ENCODE peak calls at places on chromosomes 5 and 9, in five cellular contexts. One of them, this sample, is unnamed.

GRCh38 chr5:111975133-111975532 is 218.1 kb upstream of the NREP start:
- DNase-seq in mesenchymal stem cell: no peak
- DNase-seq in H9: no peak
- DNase-seq in neuronal stem cell: no peak
- DNase-seq in H1: no peak
- DNase-seq in this sample: no peak

GRCh38 chr5:62937661-62938558 is 359.3 kb downstream of the LRRC70 start:
- DNase-seq in mesenchymal stem cell: peak; percentile 30
- DNase-seq in H9: no peak
- DNase-seq in neuronal stem cell: no peak
- DNase-seq in H1: no peak
- DNase-seq in this sample: no peak

GRCh38 chr5:179621551-179621971 is 1.9 kb downstream of the HNRNPH1 start:
- DNase-seq in mesenchymal stem cell: no peak
- DNase-seq in H9: no peak
- DNase-seq in neuronal stem cell: no peak
- DNase-seq in H1: no peak
- DNase-seq in this sample: no peak

GRCh38 chr5:170631471-170632195 is 127.8 kb downstream of the KCNIP1 start:
- DNase-seq in mesenchymal stem cell: peak; percentile 64
- DNase-seq in H9: peak; percentile 80
- DNase-seq in neuronal stem cell: no peak
- DNase-seq in H1: no peak
- DNase-seq in this sample: peak; percentile 21

GRCh38 chr5:177419045-177419444 is 7.4 kb upstream of the GRK6 start:
- DNase-seq in mesenchymal stem cell: peak; percentile 79
- DNase-seq in H9: no peak
- DNase-seq in neuronal stem cell: no peak
- DNase-seq in H1: no peak
- DNase-seq in this sample: peak; percentile 91

GRCh38 chr5:116681334-116682013 is 106.9 kb upstream of the SEMA6A start:
- DNase-seq in mesenchymal stem cell: no peak
- DNase-seq in H9: no peak
- DNase-seq in neuronal stem cell: no peak
- DNase-seq in H1: no peak
- DNase-seq in this sample: no peak

GRCh38 chr5:78113689-78114088 is 180.8 kb downstream of the AP3B1 start:
- DNase-seq in mesenchymal stem cell: no peak
- DNase-seq in H9: no peak
- DNase-seq in neuronal stem cell: no peak
- DNase-seq in H1: no peak
- DNase-seq in this sample: no peak

GRCh38 chr5:141560141-141560540 is 58.7 kb downstream of the DIAPH1 start:
- DNase-seq in mesenchymal stem cell: no peak
- DNase-seq in H9: no peak
- DNase-seq in neuronal stem cell: no peak
- DNase-seq in H1: no peak
- DNase-seq in this sample: no peak

GRCh38 chr9:36748322-36748899 is 175.7 kb downstream of the MELK start:
- DNase-seq in mesenchymal stem cell: peak; percentile 56
- DNase-seq in H9: peak; percentile 72
- DNase-seq in neuronal stem cell: peak; percentile 65
- DNase-seq in H1: peak; percentile 82
- DNase-seq in this sample: peak; percentile 61

GRCh38 chr5:59837071-59837470 is 56.5 kb downstream of the PDE4D start:
- DNase-seq in mesenchymal stem cell: no peak
- DNase-seq in H9: no peak
- DNase-seq in neuronal stem cell: no peak
- DNase-seq in H1: no peak
- DNase-seq in this sample: no peak

GRCh38 chr9:134442486-134443168 is 116.4 kb downstream of the RXRA start:
- DNase-seq in mesenchymal stem cell: no peak
- DNase-seq in H9: no peak
- DNase-seq in neuronal stem cell: no peak
- DNase-seq in H1: no peak
- DNase-seq in this sample: peak; percentile 85

GRCh38 chr9:128892223-128892892 is 10.4 kb downstream of the LRRC8A start:
- DNase-seq in mesenchymal stem cell: peak; percentile 88
- DNase-seq in H9: no peak
- DNase-seq in neuronal stem cell: no peak
- DNase-seq in H1: no peak
- DNase-seq in this sample: no peak

GRCh38 chr5:81506900-81507588 is 113.1 kb upstream of the ACOT12 start:
- DNase-seq in mesenchymal stem cell: peak; percentile 92
- DNase-seq in H9: peak; percentile 48
- DNase-seq in neuronal stem cell: peak; percentile 24
- DNase-seq in H1: no peak
- DNase-seq in this sample: peak; percentile 50

GRCh38 chr5:113293613-113294340 is 141.0 kb downstream of the TSSK1B start:
- DNase-seq in mesenchymal stem cell: peak; percentile 60
- DNase-seq in H9: peak; percentile 45
- DNase-seq in neuronal stem cell: no peak
- DNase-seq in H1: peak; percentile 57
- DNase-seq in this sample: no peak

GRCh38 chr9:77475641-77476473 is 172.3 kb downstream of the GNA14 start:
- DNase-seq in mesenchymal stem cell: no peak
- DNase-seq in H9: no peak
- DNase-seq in neuronal stem cell: no peak
- DNase-seq in H1: no peak
- DNase-seq in this sample: no peak

GRCh38 chr5:98314262-98314661 is 459.2 kb upstream of the RGMB start:
- DNase-seq in mesenchymal stem cell: peak; percentile 69
- DNase-seq in H9: no peak
- DNase-seq in neuronal stem cell: no peak
- DNase-seq in H1: no peak
- DNase-seq in this sample: peak; percentile 65

GRCh38 chr9:1051286-1052118 is 1.3 kb downstream of the DMRT2 start:
- DNase-seq in mesenchymal stem cell: no peak
- DNase-seq in H9: peak; percentile 50
- DNase-seq in neuronal stem cell: no peak
- DNase-seq in H1: peak; percentile 83
- DNase-seq in this sample: peak; percentile 34

GRCh38 chr5:156838966-156839365 is 11.1 kb upstream of the PPP1R2B start:
- DNase-seq in mesenchymal stem cell: no peak
- DNase-seq in H9: no peak
- DNase-seq in neuronal stem cell: no peak
- DNase-seq in H1: no peak
- DNase-seq in this sample: no peak

GRCh38 chr9:110049699-110050450 is 158.1 kb downstream of the C9orf152 start:
- DNase-seq in mesenchymal stem cell: peak; percentile 50
- DNase-seq in H9: peak; percentile 48
- DNase-seq in neuronal stem cell: no peak
- DNase-seq in H1: peak; percentile 71
- DNase-seq in this sample: peak; percentile 60

GRCh38 chr9:93666279-93666784 is 89.9 kb downstream of the PHF2 start:
- DNase-seq in mesenchymal stem cell: no peak
- DNase-seq in H9: no peak
- DNase-seq in neuronal stem cell: no peak
- DNase-seq in H1: no peak
- DNase-seq in this sample: no peak

GRCh38 chr5:67020231-67020630 is 176.4 kb downstream of the CD180 start:
- DNase-seq in mesenchymal stem cell: no peak
- DNase-seq in H9: no peak
- DNase-seq in neuronal stem cell: no peak
- DNase-seq in H1: no peak
- DNase-seq in this sample: no peak

GRCh38 chr5:140131967-140132409 is 6.3 kb downstream of the IGIP start:
- DNase-seq in mesenchymal stem cell: peak; percentile 64
- DNase-seq in H9: no peak
- DNase-seq in neuronal stem cell: no peak
- DNase-seq in H1: no peak
- DNase-seq in this sample: no peak

GRCh38 chr5:42586625-42587024 is 163.4 kb downstream of the GHR start:
- DNase-seq in mesenchymal stem cell: no peak
- DNase-seq in H9: no peak
- DNase-seq in neuronal stem cell: no peak
- DNase-seq in H1: no peak
- DNase-seq in this sample: no peak

GRCh38 chr9:113887436-113887835 is 11.3 kb downstream of the ZNF618 start:
- DNase-seq in mesenchymal stem cell: no peak
- DNase-seq in H9: no peak
- DNase-seq in neuronal stem cell: no peak
- DNase-seq in H1: peak; percentile 36
- DNase-seq in this sample: no peak

GRCh38 chr9:10265102-10265708 is 347.6 kb downstream of the PTPRD start:
- DNase-seq in mesenchymal stem cell: peak; percentile 98
- DNase-seq in H9: no peak
- DNase-seq in neuronal stem cell: no peak
- DNase-seq in H1: no peak
- DNase-seq in this sample: no peak
- H2BK120ac ChIP-seq in mesenchymal stem cell: no peak overlapping the region
- H2BK120ac ChIP-seq in H9: no peak overlapping the region
- H2BK120ac ChIP-seq in neuronal stem cell: no peak overlapping the region
- H2BK120ac ChIP-seq in H1: no peak overlapping the region
- H2BK120ac ChIP-seq in this sample: no peak overlapping the region

GRCh38 chr5:68845121-68845520 is 248.7 kb upstream of the SLC30A5 start:
- DNase-seq in mesenchymal stem cell: no peak
- DNase-seq in H9: no peak
- DNase-seq in neuronal stem cell: no peak
- DNase-seq in H1: no peak
- DNase-seq in this sample: no peak

GRCh38 chr5:68848086-68848485 is 245.7 kb upstream of the SLC30A5 start:
- DNase-seq in mesenchymal stem cell: no peak
- DNase-seq in H9: no peak
- DNase-seq in neuronal stem cell: no peak
- DNase-seq in H1: no peak
- DNase-seq in this sample: peak; percentile 82

GRCh38 chr5:68843600-68844342 is 250.0 kb upstream of the SLC30A5 start:
- DNase-seq in mesenchymal stem cell: no peak
- DNase-seq in H9: no peak
- DNase-seq in neuronal stem cell: no peak
- DNase-seq in H1: no peak
- DNase-seq in this sample: no peak

GRCh38 chr5:68849103-68849502 is 244.7 kb upstream of the SLC30A5 start:
- DNase-seq in mesenchymal stem cell: no peak
- DNase-seq in H9: no peak
- DNase-seq in neuronal stem cell: no peak
- DNase-seq in H1: no peak
- DNase-seq in this sample: no peak

DNA sequence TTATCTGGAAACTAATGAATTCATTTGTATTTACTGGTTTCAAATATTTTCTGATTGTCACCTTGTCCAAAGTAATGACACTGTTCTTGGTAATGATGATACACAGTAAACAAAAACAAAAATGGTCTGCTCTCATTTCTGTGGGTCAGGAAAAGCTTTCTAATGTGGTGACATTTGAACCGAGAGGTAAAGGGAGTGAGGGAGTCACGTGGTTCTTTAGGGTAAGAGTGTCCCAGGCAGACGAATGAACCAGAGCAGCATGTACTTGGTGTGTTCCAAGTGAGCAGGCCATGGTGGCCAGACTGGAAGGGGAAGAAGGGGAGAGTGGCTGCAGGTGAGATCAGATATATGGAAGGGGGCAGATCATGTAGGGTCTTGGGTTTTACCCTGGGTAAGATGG is 247.0 kb upstream of the SLC30A5 start:
- DNase-seq in mesenchymal stem cell: no peak
- DNase-seq in H9: no peak
- DNase-seq in neuronal stem cell: no peak
- DNase-seq in H1: no peak
- DNase-seq in this sample: no peak
- H2BK12ac ChIP-seq in mesenchymal stem cell: no peak overlapping the region
- H2BK12ac ChIP-seq in H9: no peak overlapping the region
- H2BK12ac ChIP-seq in neuronal stem cell: no peak overlapping the region
- H2BK12ac ChIP-seq in H1: no peak overlapping the region
- H2BK12ac ChIP-seq in this sample: no peak overlapping the region

GRCh38 chr5:167552356-167552755 is 739.1 kb upstream of the WWC1 start:
- DNase-seq in mesenchymal stem cell: no peak
- DNase-seq in H9: no peak
- DNase-seq in neuronal stem cell: no peak
- DNase-seq in H1: no peak
- DNase-seq in this sample: no peak

GRCh38 chr5:167554564-167555254 is 736.7 kb upstream of the WWC1 start:
- DNase-seq in mesenchymal stem cell: no peak
- DNase-seq in H9: no peak
- DNase-seq in neuronal stem cell: no peak
- DNase-seq in H1: no peak
- DNase-seq in this sample: no peak

DNA sequence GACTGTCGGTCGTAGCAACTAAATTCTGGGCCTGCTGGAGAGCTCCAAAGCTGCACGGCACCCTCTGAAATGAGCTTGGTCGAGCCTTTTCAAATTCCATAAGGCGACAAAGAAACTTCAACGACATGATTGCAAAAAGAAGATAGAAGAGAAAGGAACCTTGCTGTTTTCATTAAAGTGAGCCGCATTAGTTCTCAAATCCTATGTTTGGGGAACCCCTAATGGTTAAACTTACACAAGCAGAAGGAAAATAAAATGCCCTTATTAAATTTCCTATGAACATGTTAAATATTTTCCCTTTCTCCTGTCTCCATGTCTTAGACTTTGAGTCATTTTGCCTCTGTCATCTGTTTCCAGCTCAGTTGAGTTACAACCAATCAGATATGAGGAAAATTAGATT is 735.7 kb upstream of the WWC1 start:
- DNase-seq in mesenchymal stem cell: no peak
- DNase-seq in H9: no peak
- DNase-seq in neuronal stem cell: no peak
- DNase-seq in H1: no peak
- DNase-seq in this sample: no peak
- H2BK120ac ChIP-seq in mesenchymal stem cell: no peak overlapping the region
- H2BK120ac ChIP-seq in H9: no peak overlapping the region
- H2BK120ac ChIP-seq in neuronal stem cell: no peak overlapping the region
- H2BK120ac ChIP-seq in H1: no peak overlapping the region
- H2BK120ac ChIP-seq in this sample: no peak overlapping the region

GRCh38 chr5:164187780-164188179 is 682.4 kb downstream of the MAT2B start:
- DNase-seq in mesenchymal stem cell: no peak
- DNase-seq in H9: no peak
- DNase-seq in neuronal stem cell: no peak
- DNase-seq in H1: no peak
- DNase-seq in this sample: no peak
- H2BK12ac ChIP-seq in mesenchymal stem cell: no peak overlapping the region
- H2BK12ac ChIP-seq in H9: no peak overlapping the region
- H2BK12ac ChIP-seq in neuronal stem cell: no peak overlapping the region
- H2BK12ac ChIP-seq in H1: no peak overlapping the region
- H2BK12ac ChIP-seq in this sample: no peak overlapping the region

GRCh38 chr5:9186069-9186468 is 359.8 kb downstream of the SEMA5A start:
- DNase-seq in mesenchymal stem cell: no peak
- DNase-seq in H9: no peak
- DNase-seq in neuronal stem cell: no peak
- DNase-seq in H1: no peak
- DNase-seq in this sample: no peak
- H2BK120ac ChIP-seq in mesenchymal stem cell: no peak overlapping the region
- H2BK120ac ChIP-seq in H9: no peak overlapping the region
- H2BK120ac ChIP-seq in neuronal stem cell: no peak overlapping the region
- H2BK120ac ChIP-seq in H1: no peak overlapping the region
- H2BK120ac ChIP-seq in this sample: no peak overlapping the region

GRCh38 chr9:89440548-89440947 is 57.4 kb downstream of the SEMA4D start:
- DNase-seq in mesenchymal stem cell: no peak
- DNase-seq in H9: no peak
- DNase-seq in neuronal stem cell: no peak
- DNase-seq in H1: no peak
- DNase-seq in this sample: peak; percentile 31
- H2BK12ac ChIP-seq in mesenchymal stem cell: no peak overlapping the region
- H2BK12ac ChIP-seq in H9: no peak overlapping the region
- H2BK12ac ChIP-seq in neuronal stem cell: no peak overlapping the region
- H2BK12ac ChIP-seq in H1: peak overlapping the region; percentile 85
- H2BK12ac ChIP-seq in this sample: no peak overlapping the region

This sample was measured in trophoblast cell.